ENCODE peak calls at places on chromosomes 2 and 18, in ten cellular contexts. B is astrocyte of the spinal cord, C is choroid plexus epithelial cell, W is GM06990, N is fibroblast of villous mesenchyme, T is prostate gland, K is heart left ventricle, Y is Peyer's patch, H is coronary artery, A is AG04450. I is an unnamed sample.

GRCh38 chr2:192162392-192163042 is 32.2 kb downstream of the TMEFF2 start:
- DNase-seq in B (peak), C (peak), W (no peak), N (peak), T (peak), K (peak), Y (peak), H (no peak), A (peak), I (peak)

GRCh38 chr2:224887159-224887558 is 155.1 kb downstream of the DOCK10 start:
- DNase-seq in B (peak), C (peak), W (no peak), N (peak), T (no peak), K (no peak), Y (no peak), H (no peak), A (no peak), I (peak)

GRCh38 chr18:48926420-48926857 is 24.3 kb downstream of the SMAD7 start:
- DNase-seq in B (no peak), C (no peak), W (no peak), N (no peak), T (no peak), K (no peak), Y (no peak), H (no peak), A (no peak), I (no peak)

GRCh38 chr2:132407767-132408166 is 8.8 kb upstream of the GPR39 start:
- DNase-seq in B (no peak), C (no peak), W (no peak), N (no peak), T (no peak), K (no peak), Y (no peak), H (no peak), A (no peak), I (no peak)

GRCh38 chr18:9617006-9617542 is 2.7 kb upstream of the PPP4R1 start:
- DNase-seq in B (peak), C (peak), W (no peak), N (no peak), T (no peak), K (no peak), Y (no peak), H (no peak), A (no peak), I (peak)

GRCh38 chr2:238945433-238946150 is 97.7 kb downstream of the TWIST2 start:
- DNase-seq in B (peak), C (peak), W (no peak), N (peak), T (no peak), K (peak), Y (no peak), H (peak), A (no peak), I (peak)

GRCh38 chr2:147945660-147946059 is 74.9 kb downstream of the ORC4 start:
- DNase-seq in B (peak), C (peak), W (no peak), N (peak), T (no peak), K (no peak), Y (no peak), H (no peak), A (no peak), I (peak)

GRCh38 chr18:5966514-5966913 is 71.2 kb upstream of the TMEM200C start:
- DNase-seq in B (no peak), C (no peak), W (no peak), N (no peak), T (no peak), K (no peak), Y (no peak), H (no peak), A (no peak), I (no peak)

GRCh38 chr2:196431076-196431475 is 208.4 kb upstream of the CCDC150 start:
- DNase-seq in B (no peak), C (peak), W (no peak), N (peak), T (no peak), K (no peak), Y (no peak), H (no peak), A (no peak), I (peak)

GRCh38 chr2:69114534-69114933 is 101.6 kb downstream of the ANTXR1 start:
- DNase-seq in B (no peak), C (no peak), W (no peak), N (no peak), T (no peak), K (no peak), Y (no peak), H (no peak), A (no peak), I (no peak)

GRCh38 chr18:615773-616172 is 19.0 kb downstream of the CLUL1 start:
- DNase-seq in B (peak), C (no peak), W (no peak), N (no peak), T (no peak), K (no peak), Y (no peak), H (no peak), A (no peak), I (no peak)

GRCh38 chr18:618618-619017 is 21.8 kb downstream of the CLUL1 start:
- DNase-seq in B (no peak), C (no peak), W (no peak), N (no peak), T (no peak), K (no peak), Y (no peak), H (no peak), A (no peak), I (no peak)

GRCh38 chr18:617970-618504 is 21.2 kb downstream of the CLUL1 start:
- DNase-seq in B (no peak), C (no peak), W (no peak), N (no peak), T (no peak), K (no peak), Y (no peak), H (no peak), A (no peak), I (no peak)

GRCh38 chr18:614980-615607 is 18.3 kb downstream of the CLUL1 start:
- DNase-seq in B (no peak), C (peak), W (no peak), N (peak), T (no peak), K (no peak), Y (no peak), H (no peak), A (no peak), I (peak)

DNA sequence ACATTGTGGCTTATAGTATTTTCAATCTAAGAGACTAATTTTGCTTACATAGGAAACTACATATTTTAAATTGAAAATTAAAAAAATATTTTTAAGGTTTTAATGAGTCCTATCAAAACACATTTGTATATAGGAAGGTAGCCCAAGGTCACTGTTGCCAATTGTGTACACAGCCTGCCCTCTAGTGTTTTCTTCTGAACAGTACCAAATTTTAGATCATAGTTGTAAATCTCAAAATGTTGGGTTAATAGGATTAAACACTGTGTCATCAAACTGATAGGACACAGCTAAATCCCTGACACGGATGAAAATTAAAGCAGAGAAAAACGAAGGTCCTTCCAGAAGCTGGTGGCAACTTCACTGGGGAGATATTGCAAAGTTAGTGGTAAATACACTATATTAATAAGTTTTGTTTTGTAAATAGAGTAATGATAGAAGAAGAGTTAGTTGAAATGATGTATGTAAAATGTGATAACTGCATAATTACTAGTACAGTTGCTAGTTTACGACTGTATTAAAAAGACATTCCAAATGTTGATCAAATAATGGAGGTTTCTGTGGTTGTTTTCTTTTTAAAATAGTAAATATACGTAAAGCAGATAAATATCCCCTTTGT is 19.7 kb downstream of the CLUL1 start:
- DNase-seq in B (peak), C (peak), W (no peak), N (peak), T (no peak), K (no peak), Y (no peak), H (no peak), A (no peak), I (peak)
- TF ChIP-seq CTCF in B (peak), C (peak), W (peak), N (peak), T (peak), K (peak), Y (no peak), H (no peak), A (peak), I (peak)

DNA sequence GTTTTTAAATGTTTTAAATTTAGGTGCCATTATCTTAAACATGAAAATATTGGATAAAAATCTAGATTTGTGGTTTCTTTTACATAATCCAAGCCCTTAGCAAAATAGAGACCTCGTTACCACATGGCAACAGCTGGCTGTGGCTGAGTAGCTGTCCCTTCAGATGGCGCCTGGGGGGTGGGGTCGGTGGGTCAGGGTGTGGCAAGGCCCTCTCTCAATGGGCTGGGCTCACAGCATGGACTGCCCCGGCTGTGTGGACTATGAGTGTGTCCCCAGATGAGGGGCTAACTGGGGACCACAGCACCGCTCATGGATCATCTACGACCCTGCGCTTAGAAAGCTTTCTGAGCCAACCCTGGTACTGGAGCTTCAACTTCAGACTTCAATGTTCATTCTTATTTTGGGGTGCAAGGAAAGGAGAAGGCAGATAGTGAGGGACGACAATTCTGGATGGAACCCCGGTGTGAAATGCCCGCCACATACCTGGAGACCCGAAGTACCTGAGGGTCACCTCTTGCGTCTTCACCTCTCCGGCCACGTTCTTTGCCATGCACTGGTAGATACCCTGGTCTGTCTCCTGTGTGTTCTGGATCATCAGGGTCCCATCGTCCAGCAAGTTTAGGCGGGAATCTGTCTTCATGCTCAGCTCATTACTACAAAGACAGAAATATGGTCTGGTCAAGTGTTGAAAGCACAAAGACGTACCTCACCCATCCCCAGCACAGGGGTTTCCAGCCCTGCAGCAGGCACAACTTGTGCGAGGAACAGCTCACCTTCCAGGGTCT is 71.0 kb downstream of the PXDN start:
- DNase-seq in B (no peak), C (no peak), W (no peak), N (no peak), T (no peak), K (no peak), Y (no peak), H (peak), A (no peak), I (no peak)
- H3K4me3 ChIP-seq in B (no peak), C (no peak), W (no peak), N (no peak), T (no peak), K (no peak), Y (no peak), H (no peak), A (no peak), I (no peak)

GRCh38 chr2:168773719-168774521 is 28.5 kb upstream of the NOSTRIN start:
- DNase-seq in B (peak), C (peak), W (no peak), N (peak), T (peak), K (peak), Y (no peak), H (no peak), A (peak), I (peak)
- TF ChIP-seq CTCF in B (peak), C (peak), W (peak), N (peak), T (peak), K (peak), Y (no peak), H (peak), A (peak), I (peak)

GRCh38 chr18:76449110-76449453 is 46.0 kb downstream of the ZNF516 start:
- DNase-seq in B (no peak), C (no peak), W (no peak), N (no peak), T (no peak), K (peak), Y (no peak), H (peak), A (no peak), I (no peak)
- H3K4me3 ChIP-seq in B (no peak), C (no peak), W (no peak), N (no peak), T (no peak), K (no peak), Y (no peak), H (no peak), A (no peak), I (no peak)

GRCh38 chr2:178106053-178106452 is 6.2 kb upstream of the RBM45 start:
- DNase-seq in B (no peak), C (no peak), W (no peak), N (no peak), T (peak), K (no peak), Y (no peak), H (no peak), A (no peak), I (no peak)

GRCh38 chr2:178105566-178105965 is 6.7 kb upstream of the RBM45 start:
- DNase-seq in B (no peak), C (no peak), W (no peak), N (no peak), T (no peak), K (no peak), Y (no peak), H (no peak), A (no peak), I (no peak)

DNA sequence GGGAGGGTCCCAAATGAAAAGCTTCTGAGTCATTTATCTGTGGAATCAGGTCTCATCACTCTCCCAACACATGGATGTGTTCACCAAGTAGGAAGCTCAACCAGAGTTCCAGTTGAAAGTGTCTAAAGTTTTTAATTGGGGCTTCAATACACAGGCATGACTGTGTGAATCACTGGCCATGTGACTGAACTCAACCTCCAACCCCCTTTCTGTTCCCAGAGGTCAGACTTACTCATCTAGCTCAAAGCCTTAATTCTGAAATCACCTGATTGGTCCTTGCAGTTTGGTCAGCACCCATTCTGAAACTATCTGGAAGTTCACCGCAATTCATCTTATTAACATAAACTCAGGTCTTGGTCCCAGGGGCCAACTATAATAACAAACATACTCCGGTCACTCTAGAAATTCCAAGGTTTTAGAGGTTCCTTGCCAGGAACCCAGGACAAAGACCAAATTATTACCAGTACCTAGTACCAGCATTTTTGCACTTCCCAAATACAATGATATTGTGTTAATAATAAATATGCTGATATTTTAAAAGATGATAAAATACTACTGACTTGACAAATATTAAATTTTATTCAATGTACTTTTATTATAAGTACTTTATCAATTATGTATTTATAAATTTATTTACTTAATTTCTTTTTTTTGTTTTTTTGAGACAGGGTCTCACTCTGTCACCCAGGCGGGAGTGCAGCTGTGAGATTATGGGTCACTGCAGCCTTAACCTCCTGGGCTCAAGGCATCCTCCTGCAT is 10.7 kb upstream of the RBM45 start:
- DNase-seq in B (no peak), C (peak), W (no peak), N (peak), T (no peak), K (no peak), Y (no peak), H (no peak), A (no peak), I (no peak)
- TF ChIP-seq CTCF in B (no peak), C (no peak), W (no peak), N (no peak), T (no peak), K (no peak), Y (no peak), H (no peak), A (no peak), I (no peak)

GRCh38 chr2:26709323-26710110 is 17.0 kb downstream of the KCNK3 start:
- DNase-seq in B (no peak), C (no peak), W (no peak), N (no peak), T (no peak), K (no peak), Y (no peak), H (no peak), A (no peak), I (no peak)
- H3K4me3 ChIP-seq in B (no peak), C (no peak), W (no peak), N (no peak), T (no peak), K (no peak), Y (no peak), H (no peak), A (no peak), I (no peak)

GRCh38 chr2:127637236-127637630 is 8.7 kb upstream of the GPR17 start:
- DNase-seq in B (no peak), C (no peak), W (no peak), N (no peak), T (no peak), K (no peak), Y (no peak), H (no peak), A (no peak), I (no peak)

GRCh38 chr2:127639111-127639474 is 6.9 kb upstream of the GPR17 start:
- DNase-seq in B (no peak), C (no peak), W (no peak), N (no peak), T (no peak), K (no peak), Y (no peak), H (no peak), A (no peak), I (no peak)

GRCh38 chr2:127636248-127637235 is 9.4 kb upstream of the GPR17 start:
- DNase-seq in B (no peak), C (no peak), W (no peak), N (no peak), T (no peak), K (no peak), Y (no peak), H (no peak), A (no peak), I (no peak)

GRCh38 chr2:127638361-127639110 is 7.4 kb upstream of the GPR17 start:
- DNase-seq in B (peak), C (peak), W (no peak), N (no peak), T (no peak), K (peak), Y (peak), H (no peak), A (no peak), I (peak)

DNA sequence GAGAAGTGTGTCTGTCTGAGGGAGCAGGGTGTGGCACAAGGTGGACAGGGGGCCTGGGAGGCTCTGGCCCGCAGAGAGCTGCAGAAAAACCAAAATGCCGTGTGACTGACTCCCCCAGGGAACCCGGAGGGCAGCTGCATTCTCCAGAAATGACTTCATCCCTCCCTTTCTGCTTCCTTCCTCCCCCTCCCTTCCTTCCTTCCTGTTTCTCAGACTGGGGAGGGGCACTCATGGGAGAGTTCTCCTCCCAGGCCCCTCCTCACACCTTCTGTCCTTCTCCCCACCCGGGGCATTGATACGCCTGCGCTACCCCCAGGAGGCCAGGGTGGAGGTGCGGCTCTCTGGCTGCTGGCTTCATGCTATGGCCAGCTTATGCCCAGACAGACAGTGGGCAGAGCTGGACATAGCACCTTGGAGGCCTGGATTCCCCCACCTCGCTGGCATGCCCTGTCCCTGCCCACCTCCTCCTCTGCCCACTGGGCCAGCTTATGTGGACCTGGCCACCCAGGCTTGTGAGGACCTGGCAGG is 8.2 kb upstream of the GPR17 start:
- DNase-seq in B (peak), C (peak), W (no peak), N (peak), T (no peak), K (peak), Y (no peak), H (no peak), A (peak), I (peak)
- TF ChIP-seq CTCF in B (no peak), C (no peak), W (no peak), N (no peak), T (no peak), K (no peak), Y (no peak), H (no peak), A (no peak), I (no peak)

GRCh38 chr2:20652673-20653575 is 2.0 kb upstream of the HS1BP3 start:
- DNase-seq in B (no peak), C (no peak), W (no peak), N (no peak), T (no peak), K (no peak), Y (no peak), H (no peak), A (no peak), I (no peak)

GRCh38 chr2:20650412-20650879 is 452 bp downstream of the HS1BP3 start:
- DNase-seq in B (no peak), C (peak), W (no peak), N (peak), T (no peak), K (no peak), Y (no peak), H (no peak), A (no peak), I (peak)

GRCh38 chr2:20650880-20651730 is at the start of gene HS1BP3:
- DNase-seq in B (peak), C (peak), W (peak), N (peak), T (peak), K (peak), Y (peak), H (peak), A (no peak), I (peak)

GRCh38 chr2:20652141-20652540 is 1.2 kb upstream of the HS1BP3 start:
- DNase-seq in B (no peak), C (peak), W (no peak), N (no peak), T (no peak), K (no peak), Y (no peak), H (no peak), A (no peak), I (no peak)

GRCh38 chr2:20651731-20652099 is 817 bp upstream of the HS1BP3 start:
- DNase-seq in B (no peak), C (no peak), W (no peak), N (no peak), T (no peak), K (no peak), Y (no peak), H (no peak), A (no peak), I (no peak)
- H3K4me3 ChIP-seq in B (peak), C (peak), W (no peak), N (peak), T (peak), K (peak), Y (peak), H (peak), A (peak), I (peak)

GRCh38 chr18:1408331-1408835 is 503.7 kb downstream of the ADCYAP1 start:
- DNase-seq in B (no peak), C (no peak), W (no peak), N (peak), T (peak), K (no peak), Y (no peak), H (no peak), A (no peak), I (no peak)
- TF ChIP-seq CTCF in B (no peak), C (no peak), W (no peak), N (no peak), T (no peak), K (no peak), Y (no peak), H (no peak), A (no peak), I (no peak)

I was measured in cardiac fibroblast.